ENCODE peak calls at places on chromosomes 2 and 18, in seven cellular contexts. V is GM12891, D is HepG2, C is H1, Y is K562, L is GM12878, T is SK-N-SH. P is an unnamed sample.

GRCh38 chr2:24830351-24830750 is 37.1 kb downstream of the CENPO start:
- DNase-seq in V (peak; percentile 3), D (no peak), C (no peak), Y (no peak), L (no peak), T (peak; percentile 41), P (peak; percentile 11)

GRCh38 chr18:79681484-79682387 is 2.1 kb downstream of the CTDP1 start:
- DNase-seq in V (no peak), D (no peak), C (no peak), Y (no peak), L (no peak), T (no peak), P (no peak)

GRCh38 chr18:23145613-23146012 is 10.3 kb downstream of the CABLES1 start:
- DNase-seq in V (no peak), D (no peak), C (no peak), Y (no peak), L (no peak), T (no peak), P (no peak)

GRCh38 chr18:58496231-58496630 is 132.7 kb downstream of the ALPK2 start:
- DNase-seq in V (no peak), D (no peak), C (no peak), Y (no peak), L (no peak), T (no peak), P (no peak)

GRCh38 chr2:225998653-225999052 is 599.1 kb downstream of the NYAP2 start:
- DNase-seq in V (no peak), D (no peak), C (no peak), Y (no peak), L (no peak), T (no peak), P (no peak)

GRCh38 chr2:229456091-229456490 is 185.0 kb upstream of the PID1 start:
- DNase-seq in V (no peak), D (no peak), C (no peak), Y (no peak), L (no peak), T (no peak), P (no peak)

GRCh38 chr2:223055140-223055539 is 3.1 kb downstream of the KCNE4 start:
- DNase-seq in V (no peak), D (no peak), C (no peak), Y (no peak), L (no peak), T (no peak), P (no peak)

GRCh38 chr2:71901466-71901865 is 246.2 kb downstream of the CYP26B1 start:
- DNase-seq in V (no peak), D (no peak), C (no peak), Y (no peak), L (no peak), T (no peak), P (no peak)

GRCh38 chr2:168700615-168701245 is 101.7 kb upstream of the NOSTRIN start:
- DNase-seq in V (no peak), D (no peak), C (no peak), Y (no peak), L (no peak), T (peak; percentile 41), P (no peak)

GRCh38 chr2:43024515-43024962 is 201.9 kb downstream of the ZFP36L2 start:
- DNase-seq in V (peak; percentile 51), D (no peak), C (peak; percentile 89), Y (peak; percentile 87), L (no peak), T (peak; percentile 96), P (no peak)

GRCh38 chr18:12442946-12443345 is 35.2 kb downstream of the PRELID3A start:
- DNase-seq in V (no peak), D (no peak), C (no peak), Y (no peak), L (no peak), T (no peak), P (no peak)

GRCh38 chr18:55419132-55419938 is 168.7 kb downstream of the TCF4 start:
- DNase-seq in V (no peak), D (no peak), C (no peak), Y (no peak), L (no peak), T (no peak), P (no peak)

GRCh38 chr18:13290856-13291271 is 72.3 kb downstream of the LDLRAD4 start:
- DNase-seq in V (no peak), D (no peak), C (no peak), Y (no peak), L (no peak), T (no peak), P (no peak)

GRCh38 chr2:181784556-181784955 is 104.2 kb upstream of the NEUROD1 start:
- DNase-seq in V (no peak), D (peak; percentile 39), C (no peak), Y (no peak), L (no peak), T (no peak), P (no peak)

GRCh38 chr2:65056215-65056989 is at the start of gene CEP68:
- DNase-seq in V (peak; percentile 91), D (peak; percentile 98), C (peak; percentile 98), Y (peak; percentile 96), L (peak; percentile 90), T (peak; percentile 97), P (peak; percentile 95)

GRCh38 chr2:148926291-148926961 is 51.4 kb downstream of the KIF5C start:
- DNase-seq in V (peak; percentile 39), D (peak; percentile 48), C (peak; percentile 65), Y (peak; percentile 56), L (peak; percentile 9), T (peak; percentile 63), P (peak; percentile 50)

GRCh38 chr18:24985616-24986015 is 366.4 kb downstream of the ZNF521 start:
- DNase-seq in V (no peak), D (no peak), C (no peak), Y (no peak), L (no peak), T (no peak), P (no peak)

GRCh38 chr18:24986611-24987270 is 365.2 kb downstream of the ZNF521 start:
- DNase-seq in V (no peak), D (no peak), C (no peak), Y (no peak), L (no peak), T (no peak), P (no peak)

GRCh38 chr18:24979223-24979622 is 372.7 kb downstream of the ZNF521 start:
- DNase-seq in V (no peak), D (no peak), C (no peak), Y (no peak), L (no peak), T (no peak), P (no peak)

GRCh38 chr18:24983566-24983965 is 368.4 kb downstream of the ZNF521 start:
- DNase-seq in V (no peak), D (no peak), C (no peak), Y (no peak), L (no peak), T (no peak), P (no peak)

DNA sequence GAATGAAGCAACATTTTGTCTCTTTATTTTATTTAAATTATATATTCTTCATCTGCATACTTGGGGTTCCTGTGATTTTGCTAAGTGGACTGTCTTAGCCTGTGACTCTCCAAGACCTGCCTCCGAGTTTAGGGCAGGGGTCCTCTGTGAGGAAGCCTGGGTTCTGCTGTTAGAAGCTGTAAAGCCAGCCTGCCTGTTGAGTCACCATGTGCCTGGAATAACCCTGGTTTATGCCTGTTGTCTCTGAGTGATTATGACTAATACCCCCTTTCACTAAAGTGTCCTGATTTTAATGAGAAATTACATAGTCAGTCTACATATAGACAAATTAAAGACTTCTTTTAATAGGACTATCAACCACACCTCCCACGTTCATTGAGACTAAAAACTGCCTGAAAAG is 369.1 kb downstream of the ZNF521 start:
- DNase-seq in V (no peak), D (no peak), C (no peak), Y (no peak), L (no peak), T (no peak), P (no peak)
- TF ChIP-seq TAF1 in V (no peak), D (no peak), C (no peak), Y (no peak), L (no peak), T (no peak), P (no peak)

GRCh38 chr2:100260712-100261620 is 61.3 kb downstream of the LONRF2 start:
- DNase-seq in V (peak; percentile 51), D (peak; percentile 60), C (peak; percentile 79), Y (peak; percentile 74), L (no peak), T (peak; percentile 83), P (no peak)
- TF ChIP-seq TAF1 in V (no peak), D (no peak), C (no peak), Y (no peak), L (no peak), T (no peak), P (no peak)

DNA sequence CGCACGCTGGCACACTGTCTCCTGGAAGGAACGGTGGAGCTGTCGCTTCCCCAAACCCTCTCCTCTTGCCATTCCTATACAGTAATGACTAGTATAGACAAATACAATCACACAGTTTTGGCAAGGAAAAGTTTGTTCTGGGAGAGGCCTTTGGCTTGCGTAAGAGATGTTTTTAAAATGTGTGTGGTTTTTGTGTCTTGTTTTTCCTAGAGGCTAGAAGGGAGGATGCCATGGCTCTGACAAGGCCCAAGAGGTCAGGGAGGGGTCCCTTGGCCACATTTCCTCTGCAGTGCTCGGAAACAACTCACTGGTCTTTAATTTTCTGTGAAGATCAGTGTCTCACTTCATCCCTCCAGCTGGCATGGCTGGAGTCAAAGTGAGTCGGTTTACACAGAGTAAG is 195.9 kb downstream of the SH3RF3 start:
- DNase-seq in V (no peak), D (no peak), C (no peak), Y (no peak), L (no peak), T (no peak), P (no peak)
- TF ChIP-seq TAF1 in V (no peak), D (no peak), C (no peak), Y (no peak), L (no peak), T (no peak), P (no peak)

GRCh38 chr2:28350196-28350595 is 42.5 kb upstream of the FOSL2 start:
- DNase-seq in V (no peak), D (no peak), C (no peak), Y (no peak), L (no peak), T (no peak), P (no peak)

GRCh38 chr2:28352104-28352503 is 40.6 kb upstream of the FOSL2 start:
- DNase-seq in V (no peak), D (no peak), C (no peak), Y (no peak), L (no peak), T (no peak), P (no peak)

GRCh38 chr2:28349546-28350165 is 43.0 kb upstream of the FOSL2 start:
- DNase-seq in V (no peak), D (no peak), C (no peak), Y (no peak), L (no peak), T (no peak), P (no peak)

GRCh38 chr2:28351621-28352020 is 41.0 kb upstream of the FOSL2 start:
- DNase-seq in V (no peak), D (no peak), C (no peak), Y (no peak), L (no peak), T (no peak), P (no peak)

DNA sequence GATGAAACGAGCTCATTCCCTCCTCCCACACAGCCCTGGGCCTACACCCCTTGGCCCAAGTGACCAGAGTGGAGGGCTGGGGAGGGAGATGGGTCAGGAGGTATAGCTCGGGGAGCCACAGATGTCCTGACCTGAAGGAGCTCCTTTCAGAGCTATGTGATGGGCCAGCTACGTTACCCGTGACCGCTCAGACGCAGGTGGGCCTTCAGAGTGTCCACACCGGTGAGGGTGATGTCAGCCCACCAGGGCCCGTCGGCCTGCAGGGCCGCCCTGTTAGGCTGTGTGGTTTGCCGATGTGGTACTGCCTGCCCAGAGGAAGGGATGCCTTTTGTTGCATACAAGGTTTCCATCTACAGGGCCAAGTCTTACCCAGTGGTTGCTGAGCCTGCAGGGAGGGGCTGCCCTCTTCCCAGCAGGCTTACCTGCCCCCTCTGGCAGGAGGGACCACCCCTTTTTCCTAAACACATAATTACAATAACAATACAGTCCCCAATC is 41.8 kb upstream of the FOSL2 start:
- DNase-seq in V (no peak), D (no peak), C (no peak), Y (no peak), L (no peak), T (no peak), P (no peak)
- TF ChIP-seq TAF1 in V (no peak), D (no peak), C (no peak), Y (no peak), L (no peak), T (no peak), P (no peak)